ENCODE peak calls at places on chromosomes 6 and 20, in five cellular contexts. One of them, this sample, is unnamed. For H3K4me1 and H3K27me3, the result is how much of the 10 kb centered on the place peaks cover.

GRCh38 chr6:26017567-26017966 is 55.0 kb downstream of the TRIM38 start:
- DNase-seq in psoas muscle: peak
- DNase-seq in cardiac muscle cell: no peak
- DNase-seq in PC-9: peak
- DNase-seq in heart right ventricle: peak
- DNase-seq in this sample: no peak

GRCh38 chr6:166620478-166621113 is 6.5 kb downstream of the RPS6KA2 start:
- DNase-seq in psoas muscle: no peak
- DNase-seq in PC-9: peak
- DNase-seq in heart right ventricle: no peak
- DNase-seq in cardiac muscle cell: no peak
- DNase-seq in this sample: peak

GRCh38 chr6:75402296-75402695 is 91.3 kb downstream of the FILIP1 start:
- DNase-seq in psoas muscle: peak
- DNase-seq in PC-9: peak
- DNase-seq in cardiac muscle cell: peak
- DNase-seq in heart right ventricle: peak
- DNase-seq in this sample: no peak

GRCh38 chr6:32194825-32195651 is 2.6 kb upstream of the GPSM3 start:
- DNase-seq in cardiac muscle cell: peak
- DNase-seq in heart right ventricle: no peak
- DNase-seq in PC-9: no peak
- DNase-seq in psoas muscle: no peak
- DNase-seq in this sample: no peak

GRCh38 chr6:169850746-169851145 is 99.3 kb downstream of the ERMARD start:
- DNase-seq in cardiac muscle cell: no peak
- DNase-seq in heart right ventricle: no peak
- DNase-seq in PC-9: no peak
- DNase-seq in psoas muscle: no peak
- DNase-seq in this sample: no peak

GRCh38 chr6:165733487-165733791 is 70.4 kb upstream of the PDE10A start:
- DNase-seq in cardiac muscle cell: no peak
- DNase-seq in heart right ventricle: no peak
- DNase-seq in PC-9: no peak
- DNase-seq in psoas muscle: no peak
- DNase-seq in this sample: no peak

GRCh38 chr6:2791124-2792050 is 26.2 kb downstream of the WRNIP1 start:
- DNase-seq in heart right ventricle: peak
- DNase-seq in cardiac muscle cell: peak
- DNase-seq in psoas muscle: peak
- DNase-seq in PC-9: peak
- DNase-seq in this sample: peak

GRCh38 chr6:108118791-108119211 is 44.3 kb upstream of the OSTM1 start:
- DNase-seq in PC-9: no peak
- DNase-seq in cardiac muscle cell: no peak
- DNase-seq in heart right ventricle: no peak
- DNase-seq in psoas muscle: no peak
- DNase-seq in this sample: no peak

GRCh38 chr6:130293800-130294199 is 71.0 kb upstream of the SAMD3 start:
- DNase-seq in psoas muscle: no peak
- DNase-seq in PC-9: peak
- DNase-seq in cardiac muscle cell: peak
- DNase-seq in heart right ventricle: no peak
- DNase-seq in this sample: peak

GRCh38 chr6:10014561-10014960 is 400.3 kb downstream of the TFAP2A start:
- DNase-seq in heart right ventricle: no peak
- DNase-seq in psoas muscle: no peak
- DNase-seq in cardiac muscle cell: no peak
- DNase-seq in PC-9: no peak
- DNase-seq in this sample: no peak

GRCh38 chr20:37336369-37337207 is 9.4 kb upstream of the SRC start:
- DNase-seq in heart right ventricle: peak
- DNase-seq in cardiac muscle cell: no peak
- DNase-seq in psoas muscle: peak
- DNase-seq in PC-9: no peak
- DNase-seq in this sample: no peak

GRCh38 chr6:163173741-163174140 is 240.8 kb upstream of the QKI start:
- DNase-seq in psoas muscle: no peak
- DNase-seq in heart right ventricle: no peak
- DNase-seq in PC-9: no peak
- DNase-seq in cardiac muscle cell: no peak
- DNase-seq in this sample: no peak

GRCh38 chr6:135759831-135760230 is 91.7 kb upstream of the PDE7B start:
- DNase-seq in PC-9: no peak
- DNase-seq in cardiac muscle cell: no peak
- DNase-seq in heart right ventricle: no peak
- DNase-seq in psoas muscle: no peak
- DNase-seq in this sample: no peak

GRCh38 chr20:58908216-58908615 is 55.7 kb downstream of the GNAS start:
- DNase-seq in PC-9: no peak
- DNase-seq in heart right ventricle: no peak
- DNase-seq in cardiac muscle cell: no peak
- DNase-seq in psoas muscle: no peak
- DNase-seq in this sample: no peak

GRCh38 chr20:58906894-58907293 is 54.4 kb downstream of the GNAS start:
- DNase-seq in PC-9: no peak
- DNase-seq in heart right ventricle: no peak
- DNase-seq in cardiac muscle cell: no peak
- DNase-seq in psoas muscle: no peak
- DNase-seq in this sample: no peak

GRCh38 chr20:58908941-58909340 is 56.4 kb downstream of the GNAS start:
- DNase-seq in cardiac muscle cell: no peak
- DNase-seq in heart right ventricle: no peak
- DNase-seq in PC-9: no peak
- DNase-seq in psoas muscle: no peak
- DNase-seq in this sample: no peak

GRCh38 chr20:58906111-58906510 is 53.6 kb downstream of the GNAS start:
- DNase-seq in cardiac muscle cell: no peak
- DNase-seq in psoas muscle: no peak
- DNase-seq in PC-9: no peak
- DNase-seq in heart right ventricle: no peak
- DNase-seq in this sample: no peak

DNA sequence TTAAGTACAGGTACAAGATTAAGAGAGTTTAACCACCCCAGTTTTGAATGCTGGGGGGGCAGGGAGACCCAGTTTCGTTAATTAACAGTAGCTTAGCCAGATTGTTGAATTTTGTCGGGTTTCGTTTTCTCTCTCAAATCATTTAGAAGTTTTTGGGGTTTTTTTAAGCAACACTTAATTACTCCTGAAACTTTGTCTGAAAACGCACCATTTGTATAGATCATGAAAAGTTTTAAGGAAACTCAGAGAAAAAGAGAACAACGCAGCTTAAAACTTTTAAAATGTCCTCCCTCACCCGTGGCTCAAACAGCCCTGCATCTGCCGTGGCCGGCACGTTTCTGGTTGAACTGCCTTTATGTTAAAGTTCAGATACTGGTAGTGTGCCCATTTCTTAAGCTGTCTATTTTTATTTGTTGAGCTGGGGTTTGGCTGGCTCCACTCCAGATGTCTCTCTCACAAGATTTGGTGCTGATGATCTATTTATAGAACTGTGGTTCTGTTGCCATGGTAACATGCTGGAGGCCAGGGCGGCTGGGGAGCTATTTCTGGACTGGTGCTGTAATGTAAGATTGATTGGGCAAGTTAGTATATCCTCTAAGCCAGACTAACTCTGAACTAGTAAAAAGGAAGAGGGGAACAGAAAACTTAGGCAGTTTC is 55.1 kb downstream of the GNAS start:
- DNase-seq in heart right ventricle: peak
- DNase-seq in psoas muscle: peak
- DNase-seq in PC-9: peak
- DNase-seq in cardiac muscle cell: peak
- DNase-seq in this sample: peak
- H3K4me3 ChIP-seq in heart right ventricle: peak
- H3K4me3 ChIP-seq in psoas muscle: peak
- H3K4me3 ChIP-seq in PC-9: peak
- H3K4me3 ChIP-seq in cardiac muscle cell: peak
- H3K4me3 ChIP-seq in this sample: no peak

GRCh38 chr6:12709116-12709515 is 7.5 kb upstream of the PHACTR1 start:
- DNase-seq in PC-9: no peak
- DNase-seq in heart right ventricle: no peak
- DNase-seq in psoas muscle: no peak
- DNase-seq in cardiac muscle cell: no peak
- DNase-seq in this sample: no peak

GRCh38 chr6:12704946-12705345 is 11.6 kb upstream of the PHACTR1 start:
- DNase-seq in PC-9: no peak
- DNase-seq in psoas muscle: no peak
- DNase-seq in heart right ventricle: no peak
- DNase-seq in cardiac muscle cell: no peak
- DNase-seq in this sample: no peak

GRCh38 chr6:12715437-12715836 is 1.1 kb upstream of the PHACTR1 start:
- DNase-seq in psoas muscle: no peak
- DNase-seq in PC-9: no peak
- DNase-seq in heart right ventricle: no peak
- DNase-seq in cardiac muscle cell: no peak
- DNase-seq in this sample: no peak

GRCh38 chr6:12714022-12714421 is 2.5 kb upstream of the PHACTR1 start:
- DNase-seq in cardiac muscle cell: no peak
- DNase-seq in heart right ventricle: no peak
- DNase-seq in PC-9: no peak
- DNase-seq in psoas muscle: no peak
- DNase-seq in this sample: no peak

GRCh38 chr6:12709556-12709955 is 7.0 kb upstream of the PHACTR1 start:
- DNase-seq in psoas muscle: no peak
- DNase-seq in cardiac muscle cell: no peak
- DNase-seq in heart right ventricle: no peak
- DNase-seq in PC-9: no peak
- DNase-seq in this sample: no peak
- H3K4me1 ChIP-seq in psoas muscle: under half
- H3K4me1 ChIP-seq in cardiac muscle cell: under half
- H3K4me1 ChIP-seq in heart right ventricle: under half
- H3K4me1 ChIP-seq in PC-9: under half
- H3K4me1 ChIP-seq in this sample: under half

DNA sequence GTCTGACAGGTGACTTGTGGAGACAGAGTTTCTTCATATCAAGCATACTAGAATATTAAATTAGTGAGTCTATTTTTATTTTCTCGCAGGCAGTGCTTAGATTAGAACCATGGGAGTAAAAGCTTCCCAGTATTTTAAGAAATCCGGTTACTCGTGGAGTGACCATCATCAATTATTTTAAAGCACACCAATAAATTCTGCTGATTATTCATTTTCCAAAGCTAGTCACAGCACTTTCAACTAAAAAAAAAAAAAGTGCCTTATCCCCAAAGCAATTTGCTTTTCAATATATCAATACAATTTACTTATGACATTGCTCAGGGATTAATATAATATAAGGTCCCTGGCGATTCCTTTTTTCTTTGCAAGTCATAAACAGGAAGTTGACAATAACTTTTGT is 26.3 kb upstream of the OLIG3 start:
- DNase-seq in psoas muscle: no peak
- DNase-seq in heart right ventricle: no peak
- DNase-seq in PC-9: no peak
- DNase-seq in cardiac muscle cell: no peak
- DNase-seq in this sample: no peak
- H3K27me3 ChIP-seq in psoas muscle: under half
- H3K27me3 ChIP-seq in heart right ventricle: under half
- H3K27me3 ChIP-seq in PC-9: under half
- H3K27me3 ChIP-seq in cardiac muscle cell: under half
- H3K27me3 ChIP-seq in this sample: under half

GRCh38 chr6:142803027-142803426 is 141.9 kb downstream of the HIVEP2 start:
- DNase-seq in heart right ventricle: no peak
- DNase-seq in cardiac muscle cell: no peak
- DNase-seq in psoas muscle: no peak
- DNase-seq in PC-9: no peak
- DNase-seq in this sample: no peak

GRCh38 chr6:142802124-142802523 is 142.9 kb downstream of the HIVEP2 start:
- DNase-seq in psoas muscle: no peak
- DNase-seq in PC-9: peak
- DNase-seq in cardiac muscle cell: peak
- DNase-seq in heart right ventricle: no peak
- DNase-seq in this sample: peak

GRCh38 chr6:142797159-142797558 is 147.8 kb downstream of the HIVEP2 start:
- DNase-seq in cardiac muscle cell: no peak
- DNase-seq in psoas muscle: no peak
- DNase-seq in heart right ventricle: no peak
- DNase-seq in PC-9: no peak
- DNase-seq in this sample: no peak

GRCh38 chr6:142803495-142804049 is 141.4 kb downstream of the HIVEP2 start:
- DNase-seq in cardiac muscle cell: no peak
- DNase-seq in psoas muscle: no peak
- DNase-seq in heart right ventricle: no peak
- DNase-seq in PC-9: no peak
- DNase-seq in this sample: no peak

GRCh38 chr6:142800240-142800639 is 144.7 kb downstream of the HIVEP2 start:
- DNase-seq in PC-9: no peak
- DNase-seq in cardiac muscle cell: no peak
- DNase-seq in heart right ventricle: no peak
- DNase-seq in psoas muscle: no peak
- DNase-seq in this sample: no peak
- H3K4me3 ChIP-seq in PC-9: no peak
- H3K4me3 ChIP-seq in cardiac muscle cell: no peak
- H3K4me3 ChIP-seq in heart right ventricle: no peak
- H3K4me3 ChIP-seq in psoas muscle: no peak
- H3K4me3 ChIP-seq in this sample: no peak

GRCh38 chr6:43781572-43781928 is 11.5 kb downstream of the VEGFA start:
- DNase-seq in psoas muscle: no peak
- DNase-seq in cardiac muscle cell: no peak
- DNase-seq in PC-9: no peak
- DNase-seq in heart right ventricle: no peak
- DNase-seq in this sample: no peak

GRCh38 chr6:43779864-43780260 is 9.9 kb downstream of the VEGFA start:
- DNase-seq in PC-9: no peak
- DNase-seq in heart right ventricle: no peak
- DNase-seq in psoas muscle: no peak
- DNase-seq in cardiac muscle cell: no peak
- DNase-seq in this sample: no peak

GRCh38 chr6:43778976-43779863 is 9.2 kb downstream of the VEGFA start:
- DNase-seq in psoas muscle: no peak
- DNase-seq in heart right ventricle: no peak
- DNase-seq in PC-9: no peak
- DNase-seq in cardiac muscle cell: no peak
- DNase-seq in this sample: no peak

GRCh38 chr6:43780891-43781571 is 11.0 kb downstream of the VEGFA start:
- DNase-seq in PC-9: no peak
- DNase-seq in heart right ventricle: no peak
- DNase-seq in psoas muscle: no peak
- DNase-seq in cardiac muscle cell: no peak
- DNase-seq in this sample: no peak

DNA sequence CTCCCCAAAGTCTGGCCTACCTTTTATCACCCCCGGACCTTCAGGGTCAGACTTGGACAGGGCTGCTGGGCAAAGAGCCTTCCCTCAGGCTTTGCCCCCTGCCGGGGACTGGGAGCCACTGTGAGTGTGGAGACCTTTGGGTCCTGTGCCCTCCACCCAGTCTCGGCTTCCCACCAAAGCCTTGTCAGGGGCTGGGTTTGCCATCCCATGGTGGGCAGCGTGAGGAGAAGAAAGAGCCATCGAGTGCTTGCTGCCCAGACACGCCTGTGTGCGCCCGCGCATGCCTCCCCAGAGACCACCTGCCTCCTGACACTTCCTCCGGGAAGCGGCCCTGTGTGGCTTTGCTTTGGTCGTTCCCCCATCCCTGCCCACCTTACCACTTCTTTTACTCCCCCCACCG is 10.3 kb downstream of the VEGFA start:
- DNase-seq in cardiac muscle cell: no peak
- DNase-seq in heart right ventricle: no peak
- DNase-seq in PC-9: no peak
- DNase-seq in psoas muscle: no peak
- DNase-seq in this sample: no peak
- H3K4me1 ChIP-seq in cardiac muscle cell: under half
- H3K4me1 ChIP-seq in heart right ventricle: under half
- H3K4me1 ChIP-seq in PC-9: under half
- H3K4me1 ChIP-seq in psoas muscle: half or more
- H3K4me1 ChIP-seq in this sample: under half

GRCh38 chr20:50359607-50360217 is 150.5 kb upstream of the PTPN1 start:
- DNase-seq in PC-9: no peak
- DNase-seq in heart right ventricle: no peak
- DNase-seq in cardiac muscle cell: no peak
- DNase-seq in psoas muscle: no peak
- DNase-seq in this sample: no peak
- H3K27me3 ChIP-seq in PC-9: under half
- H3K27me3 ChIP-seq in heart right ventricle: under half
- H3K27me3 ChIP-seq in cardiac muscle cell: under half
- H3K27me3 ChIP-seq in psoas muscle: under half
- H3K27me3 ChIP-seq in this sample: under half